ENCODE peak calls at places on chromosomes 11 and 22, in four cellular contexts. D is T-cell, C is RWPE2, L is EL. V is an unnamed sample.

GRCh38 chr22:45262931-45263789 is 21.6 kb upstream of the UPK3A start:
- DNase-seq in D (no peak), C (no peak), L (peak; percentile 34), V (no peak)

GRCh38 chr11:124586247-124586860 is 16.6 kb downstream of the OR8A1 start:
- DNase-seq in D (no peak), C (no peak), L (peak; percentile 54), V (no peak)

GRCh38 chr11:63592975-63593395 is 21.2 kb downstream of the PLAAT3 start:
- DNase-seq in D (no peak), C (no peak), L (peak; percentile 41), V (no peak)

GRCh38 chr11:10298342-10298741 is 4.3 kb upstream of the SBF2 start:
- DNase-seq in D (peak; percentile 22), C (no peak), L (peak; percentile 89), V (no peak)

GRCh38 chr11:111694851-111695250 is 71.3 kb downstream of the PPP2R1B start:
- DNase-seq in D (no peak), C (no peak), L (no peak), V (no peak)

GRCh38 chr11:28860898-28861297 is 752.7 kb downstream of the METTL15 start:
- DNase-seq in D (no peak), C (no peak), L (peak; percentile 60), V (no peak)

GRCh38 chr11:134565343-134565891 is 153.4 kb upstream of the B3GAT1 start:
- DNase-seq in D (no peak), C (no peak), L (no peak), V (no peak)

GRCh38 chr22:26323013-26323412 is 106.0 kb upstream of the ASPHD2 start:
- DNase-seq in D (no peak), C (no peak), L (no peak), V (no peak)

GRCh38 chr11:88508808-88509581 is 171.5 kb upstream of the CTSC start:
- DNase-seq in D (no peak), C (peak; percentile 38), L (peak; percentile 35), V (no peak)

GRCh38 chr11:104892723-104893511 is 5.3 kb downstream of the CASP12 start:
- DNase-seq in D (no peak), C (no peak), L (peak; percentile 32), V (no peak)

GRCh38 chr22:30881361-30882180 is 87.0 kb downstream of the MORC2 start:
- DNase-seq in D (no peak), C (no peak), L (no peak), V (no peak)

GRCh38 chr11:115926601-115927000 is 422.4 kb upstream of the CADM1 start:
- DNase-seq in D (no peak), C (no peak), L (no peak), V (no peak)

GRCh38 chr11:7893792-7894191 is 37.3 kb downstream of the OR10A6 start:
- DNase-seq in D (no peak), C (no peak), L (no peak), V (no peak)

GRCh38 chr11:117544431-117544830 is 216.8 kb downstream of the CEP164 start:
- DNase-seq in D (no peak), C (no peak), L (no peak), V (no peak)

GRCh38 chr11:57649826-57650738 is at the start of gene YPEL4:
- DNase-seq in D (peak; percentile 65), C (no peak), L (peak; percentile 87), V (peak; percentile 64)

GRCh38 chr11:128904872-128905344 is 13.8 kb downstream of the KCNJ5 start:
- DNase-seq in D (no peak), C (no peak), L (peak; percentile 8), V (no peak)

GRCh38 chr11:97557399-97557798 is 1167.6 kb downstream of the JRKL start:
- DNase-seq in D (no peak), C (no peak), L (no peak), V (no peak)

GRCh38 chr11:57457643-57458023 is 2.7 kb upstream of the RTN4RL2 start:
- DNase-seq in D (no peak), C (no peak), L (no peak), V (no peak)

GRCh38 chr11:35030716-35031213 is 108.2 kb upstream of the CD44 start:
- DNase-seq in D (no peak), C (peak; percentile 89), L (peak; percentile 98), V (no peak)

GRCh38 chr11:130407978-130408377 is 20.4 kb downstream of the ADAMTS8 start:
- DNase-seq in D (no peak), C (peak; percentile 87), L (peak; percentile 94), V (no peak)

V was measured in activated effector memory CD4-positive, alpha-beta T cell treated with Interleukin-2 at 50 U/mL for 16 hours.